ENCODE peak calls at places on chromosomes 7 and 10, in five cellular contexts. One of them, this sample, is unnamed.

GRCh38 chr10:71766717-71767419 is 6.5 kb downstream of the VSIR start:
- DNase-seq in fibroblast of villous mesenchyme: peak; percentile 94
- DNase-seq in foreskin keratinocyte: peak; percentile 79
- DNase-seq in upper lobe of right lung: peak; percentile 82
- DNase-seq in dorsolateral prefrontal cortex: no peak
- DNase-seq in this sample: peak; percentile 87

GRCh38 chr10:124320778-124321432 is 97.8 kb downstream of the OAT start:
- DNase-seq in foreskin keratinocyte: no peak
- DNase-seq in fibroblast of villous mesenchyme: no peak
- DNase-seq in upper lobe of right lung: peak; percentile 53
- DNase-seq in dorsolateral prefrontal cortex: peak; percentile 4
- DNase-seq in this sample: no peak

GRCh38 chr10:17913604-17914003 is 38.1 kb upstream of the SLC39A12 start:
- DNase-seq in upper lobe of right lung: no peak
- DNase-seq in dorsolateral prefrontal cortex: no peak
- DNase-seq in foreskin keratinocyte: no peak
- DNase-seq in fibroblast of villous mesenchyme: no peak
- DNase-seq in this sample: no peak

GRCh38 chr10:1370298-1370697 is 314.1 kb downstream of the WDR37 start:
- DNase-seq in upper lobe of right lung: no peak
- DNase-seq in fibroblast of villous mesenchyme: no peak
- DNase-seq in dorsolateral prefrontal cortex: no peak
- DNase-seq in foreskin keratinocyte: no peak
- DNase-seq in this sample: no peak

GRCh38 chr10:117666965-117667364 is 124.4 kb downstream of the EMX2 start:
- DNase-seq in dorsolateral prefrontal cortex: no peak
- DNase-seq in foreskin keratinocyte: no peak
- DNase-seq in fibroblast of villous mesenchyme: no peak
- DNase-seq in upper lobe of right lung: no peak
- DNase-seq in this sample: no peak

GRCh38 chr7:15626041-15626440 is 60.4 kb downstream of the MEOX2 start:
- DNase-seq in upper lobe of right lung: no peak
- DNase-seq in fibroblast of villous mesenchyme: no peak
- DNase-seq in dorsolateral prefrontal cortex: no peak
- DNase-seq in foreskin keratinocyte: no peak
- DNase-seq in this sample: no peak

GRCh38 chr10:101625821-101626412 is 37.8 kb downstream of the DPCD start:
- DNase-seq in upper lobe of right lung: peak; percentile 8
- DNase-seq in fibroblast of villous mesenchyme: no peak
- DNase-seq in dorsolateral prefrontal cortex: no peak
- DNase-seq in foreskin keratinocyte: no peak
- DNase-seq in this sample: peak; percentile 25

GRCh38 chr7:154424370-154424769 is 372.2 kb downstream of the DPP6 start:
- DNase-seq in fibroblast of villous mesenchyme: no peak
- DNase-seq in foreskin keratinocyte: no peak
- DNase-seq in upper lobe of right lung: no peak
- DNase-seq in dorsolateral prefrontal cortex: no peak
- DNase-seq in this sample: no peak

GRCh38 chr10:43627942-43628341 is 20.7 kb downstream of the ZNF32 start:
- DNase-seq in dorsolateral prefrontal cortex: no peak
- DNase-seq in fibroblast of villous mesenchyme: no peak
- DNase-seq in upper lobe of right lung: no peak
- DNase-seq in foreskin keratinocyte: no peak
- DNase-seq in this sample: no peak

GRCh38 chr7:101165958-101166602 is 711 bp upstream of the VGF start:
- DNase-seq in fibroblast of villous mesenchyme: no peak
- DNase-seq in dorsolateral prefrontal cortex: no peak
- DNase-seq in upper lobe of right lung: no peak
- DNase-seq in foreskin keratinocyte: no peak
- DNase-seq in this sample: no peak

GRCh38 chr10:106540606-106541005 is 623.9 kb downstream of the SORCS1 start:
- DNase-seq in dorsolateral prefrontal cortex: no peak
- DNase-seq in foreskin keratinocyte: peak; percentile 24
- DNase-seq in fibroblast of villous mesenchyme: no peak
- DNase-seq in upper lobe of right lung: no peak
- DNase-seq in this sample: peak; percentile 58

GRCh38 chr7:55472928-55473725 is 99.2 kb downstream of the VOPP1 start:
- DNase-seq in upper lobe of right lung: peak; percentile 48
- DNase-seq in dorsolateral prefrontal cortex: no peak
- DNase-seq in fibroblast of villous mesenchyme: no peak
- DNase-seq in foreskin keratinocyte: peak; percentile 23
- DNase-seq in this sample: no peak

GRCh38 chr7:30470783-30471182 is 7.8 kb downstream of the NOD1 start:
- DNase-seq in dorsolateral prefrontal cortex: no peak
- DNase-seq in foreskin keratinocyte: no peak
- DNase-seq in upper lobe of right lung: no peak
- DNase-seq in fibroblast of villous mesenchyme: peak; percentile 96
- DNase-seq in this sample: peak; percentile 66

GRCh38 chr7:149610441-149611011 is 112.9 kb upstream of the ZNF746 start:
- DNase-seq in dorsolateral prefrontal cortex: no peak
- DNase-seq in upper lobe of right lung: no peak
- DNase-seq in foreskin keratinocyte: no peak
- DNase-seq in fibroblast of villous mesenchyme: no peak
- DNase-seq in this sample: no peak

GRCh38 chr10:76869931-76870330 is 767.7 kb downstream of the KCNMA1 start:
- DNase-seq in dorsolateral prefrontal cortex: no peak
- DNase-seq in foreskin keratinocyte: no peak
- DNase-seq in upper lobe of right lung: no peak
- DNase-seq in fibroblast of villous mesenchyme: no peak
- DNase-seq in this sample: no peak

GRCh38 chr10:128337860-128338378 is 211.7 kb upstream of the MKI67 start:
- DNase-seq in fibroblast of villous mesenchyme: no peak
- DNase-seq in foreskin keratinocyte: no peak
- DNase-seq in dorsolateral prefrontal cortex: no peak
- DNase-seq in upper lobe of right lung: no peak
- DNase-seq in this sample: no peak

GRCh38 chr7:14787551-14787950 is 115.0 kb downstream of the DGKB start:
- DNase-seq in dorsolateral prefrontal cortex: no peak
- DNase-seq in upper lobe of right lung: no peak
- DNase-seq in fibroblast of villous mesenchyme: no peak
- DNase-seq in foreskin keratinocyte: no peak
- DNase-seq in this sample: no peak

GRCh38 chr7:7524121-7524520 is 11.6 kb downstream of the COL28A1 start:
- DNase-seq in dorsolateral prefrontal cortex: no peak
- DNase-seq in upper lobe of right lung: no peak
- DNase-seq in foreskin keratinocyte: no peak
- DNase-seq in fibroblast of villous mesenchyme: no peak
- DNase-seq in this sample: no peak

GRCh38 chr7:77313086-77313485 is 103.1 kb downstream of the GSAP start:
- DNase-seq in fibroblast of villous mesenchyme: no peak
- DNase-seq in dorsolateral prefrontal cortex: no peak
- DNase-seq in upper lobe of right lung: no peak
- DNase-seq in foreskin keratinocyte: no peak
- DNase-seq in this sample: no peak

GRCh38 chr10:43985941-43986340 is 337.3 kb upstream of the ZNF32 start:
- DNase-seq in dorsolateral prefrontal cortex: no peak
- DNase-seq in upper lobe of right lung: no peak
- DNase-seq in foreskin keratinocyte: no peak
- DNase-seq in fibroblast of villous mesenchyme: no peak
- DNase-seq in this sample: no peak

GRCh38 chr10:95767884-95768556 is 12.1 kb downstream of the ENTPD1 start:
- DNase-seq in dorsolateral prefrontal cortex: no peak
- DNase-seq in upper lobe of right lung: no peak
- DNase-seq in foreskin keratinocyte: no peak
- DNase-seq in fibroblast of villous mesenchyme: peak; percentile 77
- DNase-seq in this sample: no peak

GRCh38 chr10:70381491-70382421 is 669 bp downstream of the LRRC20 start:
- DNase-seq in fibroblast of villous mesenchyme: no peak
- DNase-seq in upper lobe of right lung: peak; percentile 78
- DNase-seq in dorsolateral prefrontal cortex: peak; percentile 30
- DNase-seq in foreskin keratinocyte: no peak
- DNase-seq in this sample: no peak
- TF ChIP-seq CTCF in fibroblast of villous mesenchyme: no peak
- TF ChIP-seq CTCF in upper lobe of right lung: no peak
- TF ChIP-seq CTCF in dorsolateral prefrontal cortex: no peak
- TF ChIP-seq CTCF in foreskin keratinocyte: no peak
- TF ChIP-seq CTCF in this sample: no peak

GRCh38 chr7:13411151-13411550 is 578.3 kb downstream of the ETV1 start:
- DNase-seq in foreskin keratinocyte: no peak
- DNase-seq in dorsolateral prefrontal cortex: no peak
- DNase-seq in upper lobe of right lung: no peak
- DNase-seq in fibroblast of villous mesenchyme: no peak
- DNase-seq in this sample: no peak
- TF ChIP-seq CTCF in foreskin keratinocyte: peak; percentile 22
- TF ChIP-seq CTCF in dorsolateral prefrontal cortex: no peak
- TF ChIP-seq CTCF in upper lobe of right lung: no peak
- TF ChIP-seq CTCF in fibroblast of villous mesenchyme: no peak
- TF ChIP-seq CTCF in this sample: no peak

GRCh38 chr10:5665380-5666323 is 743 bp downstream of the ASB13 start:
- DNase-seq in dorsolateral prefrontal cortex: peak; percentile 21
- DNase-seq in upper lobe of right lung: peak; percentile 76
- DNase-seq in fibroblast of villous mesenchyme: peak; percentile 19
- DNase-seq in foreskin keratinocyte: no peak
- DNase-seq in this sample: peak; percentile 19
- TF ChIP-seq CTCF in dorsolateral prefrontal cortex: no peak
- TF ChIP-seq CTCF in upper lobe of right lung: no peak
- TF ChIP-seq CTCF in fibroblast of villous mesenchyme: no peak
- TF ChIP-seq CTCF in foreskin keratinocyte: no peak
- TF ChIP-seq CTCF in this sample: no peak

GRCh38 chr7:33918401-33919120 is 13.2 kb downstream of the BMPER start:
- DNase-seq in upper lobe of right lung: no peak
- DNase-seq in foreskin keratinocyte: no peak
- DNase-seq in fibroblast of villous mesenchyme: no peak
- DNase-seq in dorsolateral prefrontal cortex: no peak
- DNase-seq in this sample: no peak

GRCh38 chr7:33917661-33918060 is 12.3 kb downstream of the BMPER start:
- DNase-seq in dorsolateral prefrontal cortex: no peak
- DNase-seq in upper lobe of right lung: no peak
- DNase-seq in fibroblast of villous mesenchyme: no peak
- DNase-seq in foreskin keratinocyte: no peak
- DNase-seq in this sample: no peak

GRCh38 chr7:33910756-33911155 is 5.4 kb downstream of the BMPER start:
- DNase-seq in foreskin keratinocyte: no peak
- DNase-seq in fibroblast of villous mesenchyme: no peak
- DNase-seq in upper lobe of right lung: no peak
- DNase-seq in dorsolateral prefrontal cortex: no peak
- DNase-seq in this sample: no peak

GRCh38 chr7:33921216-33921938 is 16.0 kb downstream of the BMPER start:
- DNase-seq in upper lobe of right lung: no peak
- DNase-seq in dorsolateral prefrontal cortex: no peak
- DNase-seq in fibroblast of villous mesenchyme: peak; percentile 97
- DNase-seq in foreskin keratinocyte: no peak
- DNase-seq in this sample: no peak

GRCh38 chr7:33916357-33917081 is 11.2 kb downstream of the BMPER start:
- DNase-seq in dorsolateral prefrontal cortex: no peak
- DNase-seq in foreskin keratinocyte: no peak
- DNase-seq in fibroblast of villous mesenchyme: peak; percentile 28
- DNase-seq in upper lobe of right lung: no peak
- DNase-seq in this sample: peak; percentile 19
- TF ChIP-seq CTCF in dorsolateral prefrontal cortex: no peak
- TF ChIP-seq CTCF in foreskin keratinocyte: no peak
- TF ChIP-seq CTCF in fibroblast of villous mesenchyme: no peak
- TF ChIP-seq CTCF in upper lobe of right lung: no peak
- TF ChIP-seq CTCF in this sample: no peak

GRCh38 chr10:32961892-32962369 is 3.9 kb upstream of the ITGB1 start:
- DNase-seq in dorsolateral prefrontal cortex: no peak
- DNase-seq in foreskin keratinocyte: peak; percentile 89
- DNase-seq in upper lobe of right lung: no peak
- DNase-seq in fibroblast of villous mesenchyme: peak; percentile 81
- DNase-seq in this sample: peak; percentile 95
- TF ChIP-seq CTCF in dorsolateral prefrontal cortex: no peak
- TF ChIP-seq CTCF in foreskin keratinocyte: peak; percentile 64
- TF ChIP-seq CTCF in upper lobe of right lung: no peak
- TF ChIP-seq CTCF in fibroblast of villous mesenchyme: peak; percentile 22
- TF ChIP-seq CTCF in this sample: peak; percentile 21

GRCh38 chr7:28245108-28245868 is 64.7 kb upstream of the JAZF1 start:
- DNase-seq in upper lobe of right lung: no peak
- DNase-seq in dorsolateral prefrontal cortex: no peak
- DNase-seq in fibroblast of villous mesenchyme: no peak
- DNase-seq in foreskin keratinocyte: no peak
- DNase-seq in this sample: no peak
- TF ChIP-seq CTCF in upper lobe of right lung: no peak
- TF ChIP-seq CTCF in dorsolateral prefrontal cortex: no peak
- TF ChIP-seq CTCF in fibroblast of villous mesenchyme: no peak
- TF ChIP-seq CTCF in foreskin keratinocyte: no peak
- TF ChIP-seq CTCF in this sample: no peak

GRCh38 chr10:78082636-78083035 is 49.0 kb downstream of the RPS24 start:
- DNase-seq in foreskin keratinocyte: no peak
- DNase-seq in upper lobe of right lung: no peak
- DNase-seq in fibroblast of villous mesenchyme: no peak
- DNase-seq in dorsolateral prefrontal cortex: no peak
- DNase-seq in this sample: no peak

DNA sequence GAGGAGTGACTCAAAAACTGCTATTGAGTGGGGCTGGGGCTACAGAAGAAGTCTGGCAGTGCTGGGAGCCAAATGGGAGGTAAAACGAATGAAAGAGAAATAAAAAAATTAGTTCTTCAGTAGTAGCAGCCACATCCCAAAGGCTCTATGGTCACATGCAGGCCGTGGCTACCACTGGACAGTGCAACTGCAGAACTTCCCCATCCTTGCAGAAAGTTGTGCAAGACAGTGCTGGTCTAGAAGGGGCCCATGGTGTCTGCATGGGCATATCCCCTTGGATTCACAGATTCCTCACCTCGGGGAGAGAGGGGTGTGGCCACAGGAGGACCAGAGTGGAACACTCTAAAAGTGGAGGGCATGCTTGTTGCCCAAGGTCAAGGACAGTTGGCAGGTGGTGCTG is 47.6 kb downstream of the RPS24 start:
- DNase-seq in fibroblast of villous mesenchyme: no peak
- DNase-seq in foreskin keratinocyte: no peak
- DNase-seq in upper lobe of right lung: peak; percentile 53
- DNase-seq in dorsolateral prefrontal cortex: no peak
- DNase-seq in this sample: no peak
- TF ChIP-seq CTCF in fibroblast of villous mesenchyme: no peak
- TF ChIP-seq CTCF in foreskin keratinocyte: no peak
- TF ChIP-seq CTCF in upper lobe of right lung: no peak
- TF ChIP-seq CTCF in dorsolateral prefrontal cortex: no peak
- TF ChIP-seq CTCF in this sample: no peak

This sample was measured in bronchial epithelial cell.